ENCODE peak calls at places on chromosomes 4 and X, in five cellular contexts. U, W, G, D and B are unnamed samples.

GRCh38 chr4:16289872-16290554 is 63.7 kb upstream of the TAPT1 start:
- DNase-seq in U (no peak), W (peak), G (no peak), D (no peak), B (peak)

GRCh38 chr4:7194251-7195137 is 2.2 kb downstream of the SORCS2 start:
- DNase-seq in U (peak), W (peak), G (peak), D (peak), B (no peak)

GRCh38 chrX:116379854-116380253 is 56.6 kb upstream of the SLC6A14 start:
- DNase-seq in U (peak), W (no peak), G (no peak), D (no peak), B (no peak)

GRCh38 chr4:6908397-6909112 is 1.1 kb upstream of the TBC1D14 start:
- DNase-seq in U (no peak), W (no peak), G (no peak), D (no peak), B (no peak)

GRCh38 chr4:140807491-140808257 is 51.5 kb upstream of the TBC1D9 start:
- DNase-seq in U (no peak), W (peak), G (no peak), D (no peak), B (no peak)

GRCh38 chr4:878796-879729 is 53.1 kb downstream of the GAK start:
- DNase-seq in U (no peak), W (no peak), G (no peak), D (no peak), B (no peak)

GRCh38 chr4:100124715-100125114 is 65.6 kb downstream of the DDIT4L start:
- DNase-seq in U (no peak), W (no peak), G (no peak), D (no peak), B (no peak)

GRCh38 chrX:93673869-93674271 is at the start of gene FAM133A:
- DNase-seq in U (no peak), W (no peak), G (peak), D (no peak), B (peak)

GRCh38 chr4:88219099-88219498 is 60.7 kb upstream of the ABCG2 start:
- DNase-seq in U (no peak), W (peak), G (no peak), D (no peak), B (peak)

GRCh38 chr4:40349561-40350198 is 14.5 kb downstream of the CHRNA9 start:
- DNase-seq in U (no peak), W (peak), G (no peak), D (no peak), B (no peak)

GRCh38 chr4:78409612-78410202 is 141.9 kb upstream of the ANXA3 start:
- DNase-seq in U (no peak), W (no peak), G (no peak), D (no peak), B (no peak)

GRCh38 chr4:37467223-37467622 is 219.0 kb downstream of the RELL1 start:
- DNase-seq in U (no peak), W (no peak), G (no peak), D (no peak), B (no peak)

DNA sequence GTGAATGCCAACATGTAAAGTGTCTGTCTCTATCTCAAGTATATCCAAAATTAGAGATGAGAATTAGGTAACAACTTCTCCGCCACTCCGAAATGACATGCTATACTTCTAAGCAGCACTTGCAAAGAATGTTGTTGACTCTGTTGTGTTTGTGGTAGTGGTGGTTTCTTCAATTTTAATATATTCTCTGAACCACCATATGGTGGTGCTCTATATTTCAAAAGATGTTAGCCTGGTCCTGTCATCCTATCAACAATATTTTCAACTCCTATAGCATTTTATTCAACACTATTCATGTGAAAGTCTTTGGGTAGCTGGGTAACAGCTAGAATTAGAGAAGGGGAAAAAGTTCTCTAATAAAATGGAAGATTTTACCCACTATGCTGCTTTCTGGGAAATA is 1622.8 kb upstream of the IGFBP7 start:
- DNase-seq in U (no peak), W (no peak), G (no peak), D (no peak), B (no peak)
- TF ChIP-seq CTCF in U (no peak), W (peak), G (no peak), D (no peak), B (no peak)

GRCh38 chr4:26076000-26076587 is 162.1 kb downstream of the SMIM20 start:
- DNase-seq in U (no peak), W (no peak), G (no peak), D (no peak), B (no peak)

GRCh38 chr4:26076896-26077295 is 162.9 kb downstream of the SMIM20 start:
- DNase-seq in U (no peak), W (no peak), G (no peak), D (no peak), B (no peak)

GRCh38 chr4:26074672-26075071 is 160.7 kb downstream of the SMIM20 start:
- DNase-seq in U (no peak), W (no peak), G (no peak), D (peak), B (no peak)

GRCh38 chr4:26073886-26074560 is 160.0 kb downstream of the SMIM20 start:
- DNase-seq in U (no peak), W (no peak), G (no peak), D (no peak), B (no peak)

GRCh38 chr4:26075588-26075987 is 161.6 kb downstream of the SMIM20 start:
- DNase-seq in U (no peak), W (no peak), G (no peak), D (no peak), B (no peak)
- H3K4me3 ChIP-seq in U (no peak), W (no peak), G (no peak), D (no peak), B (no peak)

GRCh38 chr4:186236126-186236525 is 8.8 kb downstream of the KLKB1 start:
- DNase-seq in U (no peak), W (no peak), G (no peak), D (no peak), B (no peak)
- TF ChIP-seq CTCF in U (no peak), W (no peak), G (no peak), D (no peak), B (no peak)

DNA sequence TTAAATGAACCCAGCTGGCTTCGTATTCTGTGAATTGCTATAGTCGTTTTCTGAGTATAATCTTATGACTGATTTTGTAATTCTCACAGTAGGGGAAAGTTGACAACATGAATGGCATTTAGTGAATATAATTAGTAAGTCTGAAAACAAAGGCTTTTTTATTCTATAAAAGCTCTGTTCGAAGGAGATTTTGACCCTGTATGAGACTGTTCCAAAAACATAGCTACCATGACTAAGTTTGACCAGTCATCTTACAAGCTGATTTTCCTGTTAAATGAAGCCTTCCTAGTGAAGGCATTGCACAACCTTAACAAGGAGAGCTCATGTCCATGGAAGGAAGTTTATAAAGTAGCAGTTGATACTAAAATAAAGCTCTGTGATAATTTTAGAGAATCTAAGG is 242.3 kb downstream of the RPA4 start:
- DNase-seq in U (no peak), W (no peak), G (no peak), D (no peak), B (peak)
- H3K4me3 ChIP-seq in U (no peak), W (no peak), G (no peak), D (no peak), B (no peak)